ENCODE peak calls at places on chromosome 5, in ten cellular contexts. V is transverse colon, M is adipocyte, T is ascending aorta, P is left ventricle myocardium inferior, I is cardiac muscle cell, G is spleen, C is PC-9, X is astrocyte, L is PC-3. Y is an unnamed sample.

GRCh38 chr5:1419476-1420210 is 25.6 kb downstream of the SLC6A3 start:
- DNase-seq in P (no peak), T (no peak), M (no peak), L (no peak), I (no peak), X (no peak), G (peak; percentile 61), C (no peak), V (no peak), Y (no peak)

GRCh38 chr5:1860021-1860610 is 22.6 kb downstream of the IRX4 start:
- DNase-seq in T (no peak), C (no peak), X (no peak), M (no peak), L (no peak), P (no peak), G (no peak), I (no peak), V (no peak), Y (no peak)

GRCh38 chr5:14266686-14267085 is 123.5 kb downstream of the TRIO start:
- DNase-seq in M (peak; percentile 28), I (no peak), L (peak; percentile 23), T (no peak), X (no peak), G (no peak), P (no peak), C (no peak), V (no peak), Y (no peak)

GRCh38 chr5:58334035-58334434 is 125.9 kb downstream of the PLK2 start:
- DNase-seq in C (no peak), G (no peak), T (no peak), V (no peak), X (no peak), I (no peak), M (no peak), P (no peak), L (peak; percentile 54), Y (no peak)

GRCh38 chr5:93715776-93716175 is 25.6 kb downstream of the POU5F2 start:
- DNase-seq in C (no peak), L (no peak), M (no peak), G (no peak), X (no peak), I (no peak), P (no peak), V (no peak), T (no peak), Y (no peak)

GRCh38 chr5:392431-392988 is 50.5 kb upstream of the EXOC3 start:
- DNase-seq in I (no peak), V (no peak), T (no peak), C (no peak), X (peak; percentile 31), L (peak; percentile 48), G (peak; percentile 74), M (no peak), P (no peak), Y (no peak)

GRCh38 chr5:6594066-6594465 is 38.8 kb downstream of the NSUN2 start:
- DNase-seq in L (no peak), X (no peak), G (no peak), M (no peak), I (no peak), V (no peak), P (no peak), T (no peak), C (no peak), Y (no peak)

GRCh38 chr5:1383344-1383743 is 38.4 kb upstream of the CLPTM1L start:
- DNase-seq in X (no peak), L (no peak), C (no peak), T (no peak), M (no peak), G (peak; percentile 70), P (no peak), V (no peak), I (peak; percentile 9), Y (no peak)

GRCh38 chr5:120843390-120843980 is 379.4 kb downstream of the PRR16 start:
- DNase-seq in T (no peak), C (no peak), X (no peak), I (no peak), V (no peak), G (no peak), L (no peak), M (no peak), P (no peak), Y (no peak)

GRCh38 chr5:90479611-90480385 is 5.1 kb downstream of the POLR3G start:
- DNase-seq in I (no peak), L (peak; percentile 68), V (no peak), M (no peak), X (peak; percentile 46), P (no peak), G (no peak), T (no peak), C (no peak), Y (no peak)

GRCh38 chr5:50922942-50923767 is 256.7 kb downstream of the PARP8 start:
- DNase-seq in X (no peak), M (no peak), L (no peak), C (no peak), G (peak; percentile 71), P (peak; percentile 27), T (no peak), V (no peak), I (no peak), Y (no peak)

GRCh38 chr5:40797273-40798011 is 732 bp downstream of the PRKAA1 start:
- DNase-seq in C (peak; percentile 89), M (peak; percentile 79), P (peak; percentile 82), V (peak; percentile 81), G (peak; percentile 94), I (peak; percentile 77), X (peak; percentile 57), L (peak; percentile 64), T (peak; percentile 14), Y (no peak)

GRCh38 chr5:160233215-160233614 is 3.9 kb downstream of the FABP6 start:
- DNase-seq in P (no peak), V (no peak), G (no peak), L (no peak), M (peak; percentile 8), T (no peak), I (no peak), X (peak; percentile 20), C (no peak), Y (no peak)

GRCh38 chr5:99331061-99331460 is 402.3 kb upstream of the CHD1 start:
- DNase-seq in T (no peak), C (no peak), I (no peak), M (no peak), G (no peak), V (no peak), L (no peak), X (no peak), P (no peak), Y (no peak)

GRCh38 chr5:111384220-111384619 is 128.1 kb downstream of the STARD4 start:
- DNase-seq in T (no peak), I (peak; percentile 16), P (no peak), V (no peak), G (no peak), C (no peak), X (no peak), M (peak; percentile 21), L (peak; percentile 21), Y (no peak)

GRCh38 chr5:151155149-151155776 is 2.3 kb downstream of the ANXA6 start:
- DNase-seq in I (no peak), L (no peak), T (no peak), V (peak; percentile 55), X (no peak), G (peak; percentile 86), C (no peak), M (no peak), P (no peak), Y (no peak)

GRCh38 chr5:151153766-151154272 is 3.8 kb downstream of the ANXA6 start:
- DNase-seq in M (no peak), C (no peak), I (no peak), T (no peak), L (no peak), X (no peak), P (no peak), G (no peak), V (no peak), Y (no peak)

GRCh38 chr5:151151793-151152192 is 5.8 kb downstream of the ANXA6 start:
- DNase-seq in T (no peak), I (no peak), G (no peak), L (no peak), P (no peak), C (no peak), X (peak; percentile 48), V (peak; percentile 30), M (peak; percentile 50), Y (no peak)

GRCh38 chr5:151151263-151151660 is 6.3 kb downstream of the ANXA6 start:
- DNase-seq in V (no peak), T (no peak), G (no peak), I (no peak), C (no peak), L (no peak), M (no peak), X (no peak), P (no peak), Y (no peak)

GRCh38 chr5:151153300-151153699 is 4.3 kb downstream of the ANXA6 start:
- DNase-seq in X (no peak), C (no peak), V (no peak), T (no peak), G (no peak), I (no peak), M (no peak), L (no peak), P (no peak), Y (no peak)
- H3K4me1 ChIP-seq in X (peaks cover 32% of the 10 kb centered on the region), C (no peaks in the 10 kb centered on the region), V (peaks cover 66% of the 10 kb centered on the region), T (peaks cover 24% of the 10 kb centered on the region), G (peaks cover 97% of the 10 kb centered on the region), I (peaks cover 64% of the 10 kb centered on the region), M (peaks cover 71% of the 10 kb centered on the region), L (peaks cover 26% of the 10 kb centered on the region), P (peaks cover 95% of the 10 kb centered on the region), Y (peaks cover 34% of the 10 kb centered on the region)

DNA sequence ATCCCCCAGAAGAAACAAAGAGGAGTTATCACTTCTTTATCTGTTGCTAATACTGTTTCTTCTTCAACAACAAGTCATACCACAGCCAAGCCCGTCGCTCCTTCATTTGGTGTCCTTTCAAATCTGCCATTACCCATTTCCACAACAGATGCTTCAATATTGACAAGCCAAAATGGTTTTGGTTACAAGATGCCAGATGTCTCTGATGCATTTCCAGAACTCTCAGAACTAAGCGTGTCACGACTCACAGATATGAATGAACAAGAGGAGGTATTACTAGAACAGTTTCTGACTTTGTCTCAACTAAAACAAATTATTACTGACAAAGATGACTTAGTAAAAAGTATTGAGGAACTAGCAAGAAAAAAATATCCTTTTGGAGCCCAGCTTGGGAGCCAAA is 16.0 kb upstream of the HAND1 start:
- DNase-seq in T (no peak), I (no peak), P (no peak), C (no peak), M (no peak), G (no peak), X (no peak), V (no peak), L (no peak), Y (peak; percentile 5)
- H3K27me3 ChIP-seq in T (no peaks in the 10 kb centered on the region), I (peaks cover 5% of the 10 kb centered on the region), P (peaks cover 96% of the 10 kb centered on the region), C (peaks cover 6% of the 10 kb centered on the region), M (peaks cover 71% of the 10 kb centered on the region), G (peaks cover 34% of the 10 kb centered on the region), X (peaks cover 43% of the 10 kb centered on the region), V (peaks cover 72% of the 10 kb centered on the region), L (peaks cover 43% of the 10 kb centered on the region), Y (no peaks in the 10 kb centered on the region)

GRCh38 chr5:157459715-157460599 is at the start of gene NIPAL4:
- DNase-seq in P (no peak), C (no peak), X (no peak), M (peak; percentile 63), T (no peak), G (peak; percentile 86), I (peak; percentile 38), V (peak; percentile 24), L (no peak), Y (no peak)
- H3K4me3 ChIP-seq in P (peak within 1 kb of the TSS; percentile 65), C (peak within 1 kb of the TSS; percentile 47), X (peak within 1 kb of the TSS; percentile 56), M (peak within 1 kb of the TSS; percentile 43), T (peak within 1 kb of the TSS; percentile 75), G (peak within 1 kb of the TSS; percentile 44), I (peak within 1 kb of the TSS; percentile 65), V (peak within 1 kb of the TSS; percentile 30), L (peak within 1 kb of the TSS; percentile 67), Y (peak within 1 kb of the TSS; percentile 38)

GRCh38 chr5:119379096-119379495 is 23.3 kb downstream of the TNFAIP8 start:
- DNase-seq in T (no peak), V (no peak), I (no peak), C (no peak), M (no peak), X (no peak), L (no peak), P (no peak), G (no peak), Y (peak; percentile 63)
- H3K4me1 ChIP-seq in T (no peaks in the 10 kb centered on the region), V (no peaks in the 10 kb centered on the region), I (peaks cover 9% of the 10 kb centered on the region), C (no peaks in the 10 kb centered on the region), M (peaks cover 7% of the 10 kb centered on the region), X (no peaks in the 10 kb centered on the region), L (no peaks in the 10 kb centered on the region), P (no peaks in the 10 kb centered on the region), G (peaks cover 100% of the 10 kb centered on the region), Y (peaks cover 29% of the 10 kb centered on the region)

Y was measured in Caco-2.